ENCODE peak calls at places on chromosomes 5 and 9, in eight cellular contexts. E, C, D, I, X, Q, O and P are unnamed samples.

GRCh38 chr5:150517272-150518152 is 9.6 kb downstream of the NDST1 start:
- DNase-seq in E (no peak), C (no peak), D (peak), I (no peak), X (no peak), Q (peak), O (no peak), P (peak)

GRCh38 chr9:304519-305185 is 90.0 kb downstream of the DOCK8 start:
- DNase-seq in E (no peak), C (no peak), D (peak), I (no peak), X (no peak), Q (no peak), O (no peak), P (peak)

GRCh38 chr9:97470076-97470475 is 31.4 kb upstream of the TMOD1 start:
- DNase-seq in E (no peak), C (peak), D (no peak), I (no peak), X (peak), Q (peak), O (no peak), P (peak)

GRCh38 chr5:35979694-35980093 is 11.5 kb downstream of the UGT3A1 start:
- DNase-seq in E (no peak), C (no peak), D (no peak), I (no peak), X (no peak), Q (no peak), O (no peak), P (no peak)

GRCh38 chr5:138574744-138575193 is 432 bp downstream of the HSPA9 start:
- DNase-seq in E (peak), C (no peak), D (no peak), I (peak), X (no peak), Q (no peak), O (no peak), P (peak)

GRCh38 chr9:135660407-135660806 is 2.7 kb upstream of the LCN9 start:
- DNase-seq in E (no peak), C (no peak), D (no peak), I (no peak), X (no peak), Q (no peak), O (no peak), P (no peak)

GRCh38 chr5:75727931-75728330 is 10.7 kb upstream of the POC5 start:
- DNase-seq in E (no peak), C (no peak), D (no peak), I (no peak), X (no peak), Q (no peak), O (no peak), P (no peak)

GRCh38 chr5:86666981-86667380 is 49.2 kb downstream of the COX7C start:
- DNase-seq in E (no peak), C (peak), D (no peak), I (no peak), X (no peak), Q (no peak), O (no peak), P (no peak)

GRCh38 chr9:129275626-129276247 is 97.7 kb upstream of the IER5L start:
- DNase-seq in E (peak), C (no peak), D (no peak), I (no peak), X (peak), Q (no peak), O (no peak), P (peak)

GRCh38 chr5:174188300-174188699 is 142.8 kb downstream of the NSG2 start:
- DNase-seq in E (no peak), C (no peak), D (no peak), I (no peak), X (no peak), Q (no peak), O (no peak), P (no peak)

GRCh38 chr9:33297455-33297854 is 7.1 kb downstream of the NFX1 start:
- DNase-seq in E (peak), C (peak), D (peak), I (no peak), X (no peak), Q (no peak), O (no peak), P (peak)

GRCh38 chr9:20243866-20244647 is 378.2 kb downstream of the MLLT3 start:
- DNase-seq in E (no peak), C (no peak), D (no peak), I (no peak), X (peak), Q (no peak), O (no peak), P (no peak)

GRCh38 chr5:73901045-73901444 is 275.0 kb downstream of the ARHGEF28 start:
- DNase-seq in E (no peak), C (no peak), D (no peak), I (no peak), X (no peak), Q (peak), O (peak), P (peak)

GRCh38 chr9:134960701-134961181 is 43.0 kb upstream of the FCN1 start:
- DNase-seq in E (peak), C (no peak), D (no peak), I (no peak), X (peak), Q (no peak), O (no peak), P (no peak)

GRCh38 chr9:136339173-136339957 is 12.0 kb downstream of the GPSM1 start:
- DNase-seq in E (no peak), C (peak), D (peak), I (no peak), X (peak), Q (peak), O (peak), P (peak)

DNA sequence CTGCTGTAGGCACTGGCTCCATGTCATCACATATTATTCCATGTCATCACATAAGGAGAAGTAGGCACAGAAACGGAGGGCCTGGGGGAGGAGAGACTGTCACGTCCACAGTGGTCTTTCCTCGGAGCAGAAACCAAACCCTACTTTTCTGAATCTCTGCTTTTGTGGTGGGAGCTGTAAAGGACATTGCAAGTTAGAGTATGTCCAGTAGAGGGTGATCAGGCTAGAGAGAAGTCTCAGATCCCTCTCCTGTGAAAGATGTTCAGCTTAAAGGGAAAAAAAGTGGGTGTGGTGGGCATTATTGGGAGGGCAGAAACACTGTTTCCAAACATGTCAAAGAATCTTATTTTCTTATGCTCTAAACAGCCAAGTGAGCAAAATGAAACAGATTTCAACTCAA is 19.4 kb upstream of the FBP2 start:
- DNase-seq in E (no peak), C (no peak), D (no peak), I (no peak), X (no peak), Q (no peak), O (no peak), P (no peak)
- TF ChIP-seq CTCF in E (no peak), C (no peak), D (no peak), I (no peak), X (no peak), Q (no peak), O (no peak), P (no peak)

GRCh38 chr5:113217619-113218184 is 217.1 kb downstream of the TSSK1B start:
- DNase-seq in E (no peak), C (no peak), D (no peak), I (no peak), X (peak), Q (no peak), O (no peak), P (no peak)
- TF ChIP-seq CTCF in E (no peak), C (no peak), D (no peak), I (no peak), X (no peak), Q (no peak), O (no peak), P (no peak)

GRCh38 chr5:9513825-9514224 is 32.0 kb downstream of the SEMA5A start:
- DNase-seq in E (no peak), C (no peak), D (no peak), I (no peak), X (no peak), Q (no peak), O (no peak), P (peak)

GRCh38 chr5:9514968-9515367 is 30.9 kb downstream of the SEMA5A start:
- DNase-seq in E (no peak), C (no peak), D (no peak), I (no peak), X (no peak), Q (no peak), O (no peak), P (no peak)

GRCh38 chr5:9515451-9515850 is 30.4 kb downstream of the SEMA5A start:
- DNase-seq in E (no peak), C (no peak), D (no peak), I (no peak), X (no peak), Q (no peak), O (no peak), P (no peak)

GRCh38 chr5:9519537-9519936 is 26.3 kb downstream of the SEMA5A start:
- DNase-seq in E (no peak), C (no peak), D (no peak), I (peak), X (no peak), Q (no peak), O (no peak), P (no peak)

DNA sequence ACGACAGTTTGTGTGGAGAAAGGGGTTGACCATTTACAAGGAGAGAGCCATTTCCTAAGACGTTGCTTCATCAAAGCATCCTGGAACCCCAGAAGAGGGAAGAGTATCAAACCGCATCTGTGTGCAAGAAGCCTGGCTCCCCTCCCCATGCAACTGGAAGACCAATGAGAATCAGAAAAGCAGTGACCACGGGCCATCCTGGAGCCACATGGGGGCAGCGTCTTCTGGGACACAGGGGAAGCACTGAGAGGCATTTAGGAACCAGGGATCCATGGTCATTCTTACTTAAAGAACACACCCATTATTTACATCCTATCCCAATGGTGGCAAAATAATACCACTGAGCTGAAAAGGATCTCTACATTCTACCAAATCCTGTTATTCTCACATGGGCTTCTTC is 29.3 kb downstream of the SEMA5A start:
- DNase-seq in E (no peak), C (no peak), D (no peak), I (no peak), X (peak), Q (no peak), O (no peak), P (peak)
- TF ChIP-seq CTCF in E (no peak), C (no peak), D (no peak), I (no peak), X (peak), Q (no peak), O (no peak), P (no peak)

GRCh38 chr5:66769839-66770617 is 173.8 kb downstream of the MAST4 start:
- DNase-seq in E (no peak), C (peak), D (no peak), I (no peak), X (peak), Q (no peak), O (no peak), P (no peak)
- TF ChIP-seq CTCF in E (no peak), C (peak), D (no peak), I (peak), X (peak), Q (no peak), O (no peak), P (peak)

GRCh38 chr9:74663456-74663855 is 166.3 kb downstream of the RORB start:
- DNase-seq in E (no peak), C (no peak), D (no peak), I (no peak), X (no peak), Q (no peak), O (no peak), P (no peak)
- TF ChIP-seq CTCF in E (no peak), C (no peak), D (no peak), I (no peak), X (no peak), Q (no peak), O (no peak), P (no peak)

DNA sequence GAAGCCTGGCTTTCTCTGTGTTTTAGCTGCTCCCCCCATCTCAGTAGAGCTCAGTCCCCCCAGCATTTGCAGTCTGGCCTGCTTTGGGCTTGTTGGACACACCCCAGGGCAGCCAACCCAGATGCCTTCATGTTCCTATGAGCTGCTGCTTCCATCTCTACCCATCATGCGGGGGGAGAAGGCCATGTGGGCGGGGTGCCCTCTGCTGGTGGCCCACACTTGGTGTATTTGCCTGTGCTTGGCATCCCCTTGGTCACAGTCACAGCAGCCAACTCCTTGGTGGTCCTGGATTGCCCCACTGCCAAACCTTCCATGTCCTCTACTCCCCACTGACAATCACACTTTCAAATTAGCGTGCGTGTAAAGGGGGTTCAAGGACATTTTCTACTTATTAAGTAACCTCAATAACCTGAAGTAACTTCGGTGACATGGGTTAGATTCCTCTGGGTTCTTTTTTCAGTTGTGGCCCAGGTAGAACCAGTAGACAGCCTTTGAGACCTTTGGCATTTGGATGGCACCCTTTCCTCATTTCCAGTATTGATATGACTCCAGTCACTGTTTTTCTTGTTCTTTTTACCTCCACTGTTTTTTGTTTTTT is 42.8 kb downstream of the SNX30 start:
- DNase-seq in E (peak), C (peak), D (peak), I (peak), X (peak), Q (peak), O (peak), P (peak)
- TF ChIP-seq CTCF in E (peak), C (peak), D (peak), I (peak), X (peak), Q (peak), O (peak), P (peak)

DNA sequence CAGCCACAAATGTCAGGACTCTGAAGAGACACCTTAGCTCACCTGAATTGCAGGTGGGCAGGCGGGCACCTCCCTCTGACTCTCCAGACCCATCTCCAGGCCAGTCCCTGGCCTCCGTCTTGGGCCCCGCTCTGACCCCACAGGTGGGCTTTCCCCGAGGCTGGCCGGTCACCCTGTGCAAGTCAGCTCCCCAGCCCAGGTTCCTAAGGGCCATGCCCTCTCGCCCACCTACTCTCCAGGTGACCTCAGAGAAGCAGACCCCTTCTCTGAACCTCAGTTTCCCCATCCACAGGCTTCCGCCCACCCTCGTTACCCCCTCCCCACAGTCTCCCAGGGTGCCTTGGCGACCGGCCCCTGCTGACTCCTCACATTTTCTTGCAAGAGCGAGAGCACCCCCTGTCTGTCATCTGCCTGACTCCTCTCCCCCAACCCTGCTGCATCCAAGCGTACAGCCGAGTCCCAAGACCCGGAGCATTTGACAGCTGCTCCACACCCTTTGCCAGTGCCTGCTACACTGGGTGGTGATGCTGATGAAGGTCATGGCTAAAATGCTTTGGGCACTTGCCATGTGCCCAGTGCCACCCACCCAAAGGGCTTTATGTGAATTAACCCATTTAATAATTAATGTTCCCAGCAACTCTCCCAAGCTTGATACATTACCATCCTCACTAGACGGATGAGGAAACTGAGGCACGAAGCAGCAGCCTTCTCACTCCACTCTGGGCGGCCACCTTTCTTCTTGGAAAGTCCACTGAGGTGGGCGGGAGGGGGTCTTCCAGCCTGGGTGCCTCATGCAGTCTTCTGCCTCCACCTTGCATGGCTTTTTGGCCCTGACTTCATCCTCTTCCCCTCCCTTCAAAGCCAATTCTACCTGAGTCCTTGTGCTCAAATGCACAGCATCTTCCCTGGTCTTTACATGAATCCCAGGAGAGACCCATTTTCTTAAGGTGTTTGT is 51.1 kb upstream of the ORM1 start:
- DNase-seq in E (peak), C (peak), D (no peak), I (peak), X (peak), Q (peak), O (peak), P (peak)
- TF ChIP-seq CTCF in E (peak), C (peak), D (no peak), I (peak), X (peak), Q (no peak), O (peak), P (peak)